ENCODE peak calls at places on chromosomes 12 and 14, in four cellular contexts. S is stomach, E is adrenal gland, O is lung. B is an unnamed sample.

GRCh38 chr12:64621257-64621942 is 11.1 kb downstream of the RASSF3 start:
- DNase-seq in S (no peak), E (no peak), O (no peak), B (no peak)

GRCh38 chr14:104105822-104106470 is 20.4 kb downstream of the ASPG start:
- DNase-seq in S (peak; percentile 72), E (no peak), O (no peak), B (no peak)

GRCh38 chr12:122836027-122836921 is 1.0 kb downstream of the HIP1R start:
- DNase-seq in S (peak; percentile 78), E (peak; percentile 50), O (no peak), B (peak; percentile 89)

GRCh38 chr12:51546102-51546501 is 44.9 kb upstream of the SCN8A start:
- DNase-seq in S (no peak), E (no peak), O (no peak), B (no peak)

GRCh38 chr12:76587428-76588178 is 28.0 kb upstream of the OSBPL8 start:
- DNase-seq in S (no peak), E (no peak), O (no peak), B (no peak)

GRCh38 chr14:30484976-30485375 is 74.0 kb upstream of the G2E3 start:
- DNase-seq in S (no peak), E (no peak), O (no peak), B (no peak)

GRCh38 chr12:111788178-111788654 is 21.5 kb downstream of the ALDH2 start:
- DNase-seq in S (peak; percentile 54), E (peak; percentile 68), O (no peak), B (peak; percentile 55)

GRCh38 chr14:50425816-50426215 is 29.1 kb upstream of the CDKL1 start:
- DNase-seq in S (no peak), E (no peak), O (no peak), B (no peak)

GRCh38 chr12:124588689-124589318 is 21.4 kb upstream of the NCOR2 start:
- DNase-seq in S (no peak), E (peak; percentile 71), O (no peak), B (no peak)

GRCh38 chr14:51697848-51698247 is 46.1 kb downstream of the FRMD6 start:
- DNase-seq in S (no peak), E (no peak), O (no peak), B (no peak)

GRCh38 chr12:27123642-27124041 is 41.3 kb upstream of the C12orf71 start:
- DNase-seq in S (no peak), E (no peak), O (no peak), B (peak; percentile 10)

GRCh38 chr12:91877022-91877421 is 268.6 kb downstream of the BTG1 start:
- DNase-seq in S (peak; percentile 52), E (no peak), O (peak; percentile 42), B (peak; percentile 82)

GRCh38 chr12:51591020-51591901 is at the start of gene SCN8A:
- DNase-seq in S (peak; percentile 36), E (peak; percentile 44), O (no peak), B (no peak)

GRCh38 chr14:100238419-100239199 is at the start of gene YY1:
- DNase-seq in S (peak; percentile 100), E (peak; percentile 99), O (peak; percentile 99), B (peak; percentile 98)

GRCh38 chr14:85934123-85934885 is 404.4 kb downstream of the FLRT2 start:
- DNase-seq in S (peak; percentile 38), E (no peak), O (no peak), B (peak; percentile 63)

GRCh38 chr12:104588048-104588942 is 131.5 kb downstream of the CHST11 start:
- DNase-seq in S (no peak), E (no peak), O (no peak), B (peak; percentile 47)

GRCh38 chr14:77903233-77903632 is 103.3 kb downstream of the ADCK1 start:
- DNase-seq in S (no peak), E (no peak), O (no peak), B (no peak)

GRCh38 chr12:122350444-122350843 is 72.0 kb downstream of the CLIP1 start:
- DNase-seq in S (no peak), E (no peak), O (no peak), B (no peak)

DNA sequence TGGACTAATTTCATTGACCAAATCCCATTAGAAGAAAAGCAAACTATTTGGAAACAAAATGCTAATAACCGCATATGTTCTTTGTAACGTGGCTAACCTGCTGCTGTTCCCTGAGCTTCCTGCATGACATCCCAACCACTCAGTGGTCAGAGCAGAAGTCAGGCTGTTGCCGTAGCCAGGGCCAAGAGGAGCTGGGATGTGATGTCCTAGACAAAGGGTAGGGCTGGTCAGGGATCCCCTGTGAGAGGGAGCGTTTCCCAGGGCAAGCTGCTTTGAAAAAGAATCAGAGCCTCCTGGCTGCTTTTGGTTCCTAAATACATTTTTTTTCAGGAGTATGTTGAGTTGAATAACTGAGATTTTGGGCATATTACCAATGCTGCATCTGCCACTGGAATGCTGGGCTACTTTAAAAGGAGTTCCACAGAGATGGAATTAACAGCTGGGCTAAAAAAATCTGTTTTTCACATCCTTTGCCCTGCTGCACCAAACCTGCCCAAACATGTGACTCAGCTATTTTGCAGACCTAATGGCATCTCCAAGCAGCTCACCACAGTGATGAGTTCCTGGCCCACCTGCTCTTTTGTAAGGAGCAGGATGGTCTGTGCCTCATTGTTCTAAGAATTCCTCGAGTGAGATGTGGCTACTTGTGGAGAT is 23.9 kb downstream of the ANKRD13A start:
- DNase-seq in S (no peak), E (no peak), O (no peak), B (no peak)
- H3K36me3 ChIP-seq in S (peaks cover 50% of the 10 kb centered on the region), E (peaks cover 39% of the 10 kb centered on the region), O (peaks cover 30% of the 10 kb centered on the region), B (peaks cover 31% of the 10 kb centered on the region)

DNA sequence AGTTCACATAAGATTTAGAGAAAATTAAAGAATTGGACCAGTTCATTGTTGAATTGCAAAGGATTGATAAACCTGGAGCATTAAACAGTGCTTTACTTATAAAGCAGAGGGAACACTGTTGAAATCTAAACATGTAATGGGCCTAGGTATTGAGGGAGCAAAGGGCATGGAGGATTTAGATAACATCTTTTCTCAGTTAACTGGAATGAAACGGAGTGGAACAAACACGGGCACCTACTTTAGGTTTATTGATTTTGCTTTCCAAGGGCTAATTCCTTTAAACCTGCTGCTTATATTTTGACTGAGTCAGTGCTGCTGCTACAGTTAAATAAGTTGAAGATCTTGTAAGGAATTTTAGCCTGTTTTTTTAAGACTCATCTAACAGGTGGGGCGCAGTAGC is 5.6 kb downstream of the EIF4B start:
- DNase-seq in S (no peak), E (no peak), O (no peak), B (peak; percentile 68)
- H3K27ac ChIP-seq in S (no peak overlapping the region), E (no peak overlapping the region), O (no peak overlapping the region), B (no peak overlapping the region)

DNA sequence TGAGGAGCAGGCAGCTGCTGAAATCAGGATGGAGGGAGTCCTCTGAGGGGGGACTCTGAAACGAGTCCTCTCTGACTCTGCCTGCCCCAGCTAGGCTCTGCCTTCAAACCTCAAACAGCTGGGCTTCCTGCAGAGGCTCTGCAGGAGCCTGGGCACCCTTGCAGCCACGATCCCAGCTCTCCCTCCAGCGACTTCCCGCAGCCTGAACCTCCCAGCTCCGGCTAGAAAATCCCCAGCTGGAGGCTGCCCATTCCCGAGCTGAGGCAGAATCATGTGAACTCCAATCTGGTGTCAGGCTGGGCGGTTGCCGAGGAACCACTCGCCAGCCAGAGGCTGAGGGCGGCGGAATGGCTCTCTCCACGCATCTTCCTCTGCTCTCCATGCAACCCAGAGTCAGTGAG is at the start of gene GPR68:
- DNase-seq in S (peak; percentile 57), E (no peak), O (no peak), B (no peak)
- H3K4me1 ChIP-seq in S (peaks cover 20% of the 10 kb centered on the region), E (no peaks in the 10 kb centered on the region), O (peaks cover 22% of the 10 kb centered on the region), B (no peaks in the 10 kb centered on the region)

GRCh38 chr12:46256942-46257341 is 11.9 kb downstream of the SLC38A1 start:
- DNase-seq in S (no peak), E (no peak), O (no peak), B (no peak)
- H3K36me3 ChIP-seq in S (no peaks in the 10 kb centered on the region), E (no peaks in the 10 kb centered on the region), O (no peaks in the 10 kb centered on the region), B (no peaks in the 10 kb centered on the region)

DNA sequence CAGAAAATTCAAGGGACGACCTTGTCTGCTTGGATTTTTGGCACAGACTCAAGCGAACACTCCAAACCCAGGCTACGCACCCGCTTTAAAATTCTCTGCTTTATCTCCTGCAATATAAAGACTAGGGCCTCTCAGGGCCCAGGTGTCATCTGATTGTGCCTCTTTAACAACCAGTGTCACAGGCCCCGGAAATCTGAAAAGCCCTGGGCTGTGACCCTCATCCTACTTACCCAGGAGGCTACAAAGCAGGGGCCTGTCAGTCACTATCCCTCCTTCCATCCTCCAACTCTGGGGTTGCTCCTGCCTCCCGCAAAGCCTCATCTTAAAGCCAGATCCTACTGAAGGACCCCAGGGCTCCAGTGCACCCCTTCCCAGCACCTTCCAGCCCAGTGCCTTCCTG is 34.9 kb downstream of the CCDC88C start:
- DNase-seq in S (no peak), E (no peak), O (no peak), B (no peak)
- H3K27ac ChIP-seq in S (no peak overlapping the region), E (no peak overlapping the region), O (no peak overlapping the region), B (no peak overlapping the region)

GRCh38 chr12:68453278-68453677 is 121.1 kb upstream of the MDM1 start:
- DNase-seq in S (no peak), E (no peak), O (no peak), B (no peak)
- H3K4me1 ChIP-seq in S (peaks cover 52% of the 10 kb centered on the region), E (peaks cover 40% of the 10 kb centered on the region), O (peaks cover 5% of the 10 kb centered on the region), B (peaks cover 14% of the 10 kb centered on the region)

GRCh38 chr12:12518464-12518845 is 44.2 kb downstream of the DUSP16 start:
- DNase-seq in S (no peak), E (no peak), O (no peak), B (no peak)
- H3K36me3 ChIP-seq in S (no peaks in the 10 kb centered on the region), E (peaks cover 30% of the 10 kb centered on the region), O (peaks cover 11% of the 10 kb centered on the region), B (peaks cover 11% of the 10 kb centered on the region)

GRCh38 chr14:92998957-92999356 is 76.0 kb downstream of the CHGA start:
- DNase-seq in S (no peak), E (no peak), O (no peak), B (no peak)

GRCh38 chr14:92993302-92993701 is 70.4 kb downstream of the CHGA start:
- DNase-seq in S (no peak), E (peak; percentile 60), O (peak; percentile 52), B (no peak)

GRCh38 chr14:92994942-92995341 is 72.0 kb downstream of the CHGA start:
- DNase-seq in S (no peak), E (no peak), O (no peak), B (no peak)

GRCh38 chr14:92994131-92994676 is 71.3 kb downstream of the CHGA start:
- DNase-seq in S (no peak), E (no peak), O (no peak), B (no peak)

DNA sequence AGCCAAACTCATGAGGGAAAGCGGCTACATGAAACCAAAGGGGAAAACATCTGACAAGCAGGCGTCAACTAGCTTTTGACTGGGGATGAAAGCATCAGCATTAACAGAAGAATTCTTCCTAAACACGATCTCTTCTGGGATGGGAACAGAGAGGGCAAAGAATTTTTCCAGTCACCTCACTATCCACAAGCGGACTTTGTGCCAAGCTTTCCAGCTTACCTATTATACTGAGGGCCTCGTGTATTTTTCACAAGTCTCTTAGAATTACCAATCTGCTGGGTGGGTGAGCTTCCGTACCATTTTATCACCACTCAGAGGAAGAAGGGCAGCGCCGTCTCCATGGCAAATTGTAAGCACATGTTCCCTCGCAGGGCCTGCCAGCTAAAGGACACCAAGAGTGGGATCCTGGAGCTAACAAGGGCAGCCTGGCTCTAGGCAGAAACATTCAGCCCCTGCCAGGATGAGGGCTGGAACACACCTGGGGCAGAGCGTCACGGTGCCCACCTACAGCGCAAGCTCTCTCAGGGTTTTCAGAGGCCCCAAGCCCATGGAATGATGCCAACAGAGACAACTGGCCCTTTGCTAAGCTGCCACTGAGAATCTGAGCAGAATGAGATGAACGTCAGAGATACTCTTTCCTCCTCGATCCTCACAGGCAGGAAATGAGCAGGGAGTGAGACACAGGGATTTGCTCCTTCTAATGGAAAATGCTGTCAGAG is 74.6 kb downstream of the CHGA start:
- DNase-seq in S (no peak), E (no peak), O (no peak), B (no peak)
- H3K27ac ChIP-seq in S (no peak overlapping the region), E (no peak overlapping the region), O (no peak overlapping the region), B (peak overlapping the region; percentile 46)

B was measured in small intestine.